ENCODE peak calls at places on chromosomes 11 and 22, in eight cellular contexts. One of them, this sample, is unnamed.
A peak's percentile ranks its signal among the peaks of the same experiment; 100 is the strongest.

GRCh38 chr11:104907521-104908185 is 9.4 kb upstream of the CASP12 start:
- DNase-seq in pancreas: no peak
- DNase-seq in fibroblast of lung: peak; percentile 85
- DNase-seq in lower lobe of right lung: no peak
- DNase-seq in endothelial cell of umbilical vein: no peak
- DNase-seq in GM20000: no peak
- DNase-seq in hepatocyte: no peak
- DNase-seq in H9: no peak
- DNase-seq in this sample: no peak

GRCh38 chr11:117923773-117924172 is 5.4 kb downstream of the TMPRSS13 start:
- DNase-seq in pancreas: no peak
- DNase-seq in fibroblast of lung: no peak
- DNase-seq in lower lobe of right lung: peak; percentile 8
- DNase-seq in endothelial cell of umbilical vein: no peak
- DNase-seq in GM20000: no peak
- DNase-seq in hepatocyte: no peak
- DNase-seq in H9: no peak
- DNase-seq in this sample: no peak

GRCh38 chr11:125075900-125076317 is 12.8 kb downstream of the SLC37A2 start:
- DNase-seq in pancreas: no peak
- DNase-seq in fibroblast of lung: no peak
- DNase-seq in lower lobe of right lung: peak; percentile 34
- DNase-seq in endothelial cell of umbilical vein: no peak
- DNase-seq in GM20000: no peak
- DNase-seq in hepatocyte: no peak
- DNase-seq in H9: no peak
- DNase-seq in this sample: no peak

GRCh38 chr11:26027887-26028286 is 304.0 kb upstream of the ANO3 start:
- DNase-seq in pancreas: no peak
- DNase-seq in fibroblast of lung: no peak
- DNase-seq in lower lobe of right lung: no peak
- DNase-seq in endothelial cell of umbilical vein: no peak
- DNase-seq in GM20000: no peak
- DNase-seq in hepatocyte: no peak
- DNase-seq in H9: no peak
- DNase-seq in this sample: no peak

GRCh38 chr11:37502202-37502601 is 904.2 kb upstream of the RAG2 start:
- DNase-seq in pancreas: no peak
- DNase-seq in fibroblast of lung: peak; percentile 36
- DNase-seq in lower lobe of right lung: no peak
- DNase-seq in endothelial cell of umbilical vein: no peak
- DNase-seq in GM20000: peak; percentile 3
- DNase-seq in hepatocyte: no peak
- DNase-seq in H9: no peak
- DNase-seq in this sample: no peak

GRCh38 chr11:32172771-32173170 is 81.9 kb downstream of the RCN1 start:
- DNase-seq in pancreas: no peak
- DNase-seq in fibroblast of lung: peak; percentile 36
- DNase-seq in lower lobe of right lung: no peak
- DNase-seq in endothelial cell of umbilical vein: no peak
- DNase-seq in GM20000: no peak
- DNase-seq in hepatocyte: no peak
- DNase-seq in H9: no peak
- DNase-seq in this sample: no peak

GRCh38 chr11:92678212-92678611 is 291.2 kb upstream of the MTNR1B start:
- DNase-seq in pancreas: no peak
- DNase-seq in fibroblast of lung: no peak
- DNase-seq in lower lobe of right lung: no peak
- DNase-seq in endothelial cell of umbilical vein: no peak
- DNase-seq in GM20000: no peak
- DNase-seq in hepatocyte: no peak
- DNase-seq in H9: no peak
- DNase-seq in this sample: no peak

GRCh38 chr22:19761500-19762314 is 1.1 kb downstream of the TBX1 start:
- DNase-seq in pancreas: peak; percentile 57
- DNase-seq in fibroblast of lung: no peak
- DNase-seq in lower lobe of right lung: no peak
- DNase-seq in endothelial cell of umbilical vein: no peak
- DNase-seq in GM20000: peak; percentile 46
- DNase-seq in hepatocyte: no peak
- DNase-seq in H9: no peak
- DNase-seq in this sample: no peak

GRCh38 chr11:73353422-73353821 is 22.8 kb upstream of the RELT start:
- DNase-seq in pancreas: no peak
- DNase-seq in fibroblast of lung: no peak
- DNase-seq in lower lobe of right lung: no peak
- DNase-seq in endothelial cell of umbilical vein: no peak
- DNase-seq in GM20000: no peak
- DNase-seq in hepatocyte: no peak
- DNase-seq in H9: no peak
- DNase-seq in this sample: no peak

GRCh38 chr11:34311126-34311525 is 46.7 kb downstream of the ABTB2 start:
- DNase-seq in pancreas: no peak
- DNase-seq in fibroblast of lung: peak; percentile 34
- DNase-seq in lower lobe of right lung: no peak
- DNase-seq in endothelial cell of umbilical vein: no peak
- DNase-seq in GM20000: no peak
- DNase-seq in hepatocyte: no peak
- DNase-seq in H9: no peak
- DNase-seq in this sample: no peak

GRCh38 chr22:42169055-42169469 is 38.5 kb upstream of the CYP2D6 start:
- DNase-seq in pancreas: no peak
- DNase-seq in fibroblast of lung: peak; percentile 80
- DNase-seq in lower lobe of right lung: no peak
- DNase-seq in endothelial cell of umbilical vein: peak; percentile 81
- DNase-seq in GM20000: peak; percentile 90
- DNase-seq in hepatocyte: peak; percentile 88
- DNase-seq in H9: peak; percentile 84
- DNase-seq in this sample: peak; percentile 19

GRCh38 chr11:33869511-33870422 is 22.1 kb downstream of the LMO2 start:
- DNase-seq in pancreas: no peak
- DNase-seq in fibroblast of lung: peak; percentile 14
- DNase-seq in lower lobe of right lung: peak; percentile 73
- DNase-seq in endothelial cell of umbilical vein: peak; percentile 92
- DNase-seq in GM20000: peak; percentile 80
- DNase-seq in hepatocyte: peak; percentile 52
- DNase-seq in H9: peak; percentile 47
- DNase-seq in this sample: no peak

GRCh38 chr22:36417281-36417686 is 29.5 kb upstream of the MYH9 start:
- DNase-seq in pancreas: peak; percentile 89
- DNase-seq in fibroblast of lung: peak; percentile 38
- DNase-seq in lower lobe of right lung: peak; percentile 69
- DNase-seq in endothelial cell of umbilical vein: no peak
- DNase-seq in GM20000: no peak
- DNase-seq in hepatocyte: no peak
- DNase-seq in H9: no peak
- DNase-seq in this sample: no peak

GRCh38 chr22:24810043-24810749 is 4.2 kb downstream of the SGSM1 start:
- DNase-seq in pancreas: no peak
- DNase-seq in fibroblast of lung: no peak
- DNase-seq in lower lobe of right lung: no peak
- DNase-seq in endothelial cell of umbilical vein: peak; percentile 55
- DNase-seq in GM20000: no peak
- DNase-seq in hepatocyte: peak; percentile 44
- DNase-seq in H9: no peak
- DNase-seq in this sample: no peak

GRCh38 chr22:23386245-23386631 is 193.9 kb downstream of the IGLL1 start:
- DNase-seq in pancreas: peak; percentile 62
- DNase-seq in fibroblast of lung: no peak
- DNase-seq in lower lobe of right lung: no peak
- DNase-seq in endothelial cell of umbilical vein: no peak
- DNase-seq in GM20000: no peak
- DNase-seq in hepatocyte: no peak
- DNase-seq in H9: no peak
- DNase-seq in this sample: no peak

GRCh38 chr11:16358726-16359125 is 2.4 kb upstream of the SOX6 start:
- DNase-seq in pancreas: no peak
- DNase-seq in fibroblast of lung: no peak
- DNase-seq in lower lobe of right lung: no peak
- DNase-seq in endothelial cell of umbilical vein: no peak
- DNase-seq in GM20000: no peak
- DNase-seq in hepatocyte: no peak
- DNase-seq in H9: no peak
- DNase-seq in this sample: no peak

GRCh38 chr22:49826603-49827306 is 918 bp downstream of the BRD1 start:
- DNase-seq in pancreas: peak; percentile 86
- DNase-seq in fibroblast of lung: peak; percentile 50
- DNase-seq in lower lobe of right lung: peak; percentile 80
- DNase-seq in endothelial cell of umbilical vein: peak; percentile 34
- DNase-seq in GM20000: peak; percentile 54
- DNase-seq in hepatocyte: peak; percentile 68
- DNase-seq in H9: no peak
- DNase-seq in this sample: no peak

GRCh38 chr11:31303644-31304043 is 65.9 kb downstream of the DCDC1 start:
- DNase-seq in pancreas: no peak
- DNase-seq in fibroblast of lung: no peak
- DNase-seq in lower lobe of right lung: no peak
- DNase-seq in endothelial cell of umbilical vein: no peak
- DNase-seq in GM20000: no peak
- DNase-seq in hepatocyte: no peak
- DNase-seq in H9: no peak
- DNase-seq in this sample: no peak

GRCh38 chr11:47523491-47524199 is 29.3 kb downstream of the CELF1 start:
- DNase-seq in pancreas: no peak
- DNase-seq in fibroblast of lung: peak; percentile 86
- DNase-seq in lower lobe of right lung: no peak
- DNase-seq in endothelial cell of umbilical vein: peak; percentile 93
- DNase-seq in GM20000: no peak
- DNase-seq in hepatocyte: peak; percentile 71
- DNase-seq in H9: no peak
- DNase-seq in this sample: no peak

GRCh38 chr11:123594921-123595320 is 59.5 kb downstream of the SCN3B start:
- DNase-seq in pancreas: no peak
- DNase-seq in fibroblast of lung: no peak
- DNase-seq in lower lobe of right lung: no peak
- DNase-seq in endothelial cell of umbilical vein: no peak
- DNase-seq in GM20000: no peak
- DNase-seq in hepatocyte: no peak
- DNase-seq in H9: no peak
- DNase-seq in this sample: no peak
- TF ChIP-seq CTCF in pancreas: no peak
- TF ChIP-seq CTCF in fibroblast of lung: no peak
- TF ChIP-seq CTCF in lower lobe of right lung: no peak
- TF ChIP-seq CTCF in endothelial cell of umbilical vein: no peak
- TF ChIP-seq CTCF in GM20000: no peak
- TF ChIP-seq CTCF in hepatocyte: no peak
- TF ChIP-seq CTCF in H9: no peak
- TF ChIP-seq CTCF in this sample: no peak

DNA sequence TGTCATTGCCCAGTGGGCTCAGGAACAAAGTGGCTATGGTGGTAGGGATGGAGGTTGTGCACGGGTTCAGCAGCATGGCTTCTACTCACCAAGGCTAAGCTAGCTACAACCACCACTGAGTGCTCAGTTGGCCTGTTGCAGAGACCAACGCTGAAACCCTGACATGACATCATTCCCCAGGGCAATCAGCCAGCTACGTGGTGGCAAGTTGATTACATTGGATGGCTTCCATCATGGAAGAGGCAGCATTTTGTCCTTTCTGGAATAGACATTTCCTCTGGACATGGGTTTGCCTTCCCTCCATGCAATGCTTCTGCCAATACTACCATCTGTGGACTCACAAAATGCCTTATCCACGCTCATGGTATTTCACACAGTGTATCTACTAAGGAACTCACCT is 634.3 kb downstream of the OPCML start:
- DNase-seq in pancreas: no peak
- DNase-seq in fibroblast of lung: peak; percentile 77
- DNase-seq in lower lobe of right lung: no peak
- DNase-seq in endothelial cell of umbilical vein: peak; percentile 1
- DNase-seq in GM20000: no peak
- DNase-seq in hepatocyte: no peak
- DNase-seq in H9: no peak
- DNase-seq in this sample: no peak
- TF ChIP-seq CTCF in pancreas: no peak
- TF ChIP-seq CTCF in fibroblast of lung: no peak
- TF ChIP-seq CTCF in lower lobe of right lung: no peak
- TF ChIP-seq CTCF in endothelial cell of umbilical vein: no peak
- TF ChIP-seq CTCF in GM20000: no peak
- TF ChIP-seq CTCF in hepatocyte: no peak
- TF ChIP-seq CTCF in H9: no peak
- TF ChIP-seq CTCF in this sample: no peak

GRCh38 chr22:32828561-32828960 is 27.1 kb downstream of the TIMP3 start:
- DNase-seq in pancreas: no peak
- DNase-seq in fibroblast of lung: no peak
- DNase-seq in lower lobe of right lung: no peak
- DNase-seq in endothelial cell of umbilical vein: no peak
- DNase-seq in GM20000: no peak
- DNase-seq in hepatocyte: no peak
- DNase-seq in H9: no peak
- DNase-seq in this sample: no peak

GRCh38 chr22:32826537-32826936 is 25.0 kb downstream of the TIMP3 start:
- DNase-seq in pancreas: no peak
- DNase-seq in fibroblast of lung: no peak
- DNase-seq in lower lobe of right lung: no peak
- DNase-seq in endothelial cell of umbilical vein: no peak
- DNase-seq in GM20000: no peak
- DNase-seq in hepatocyte: no peak
- DNase-seq in H9: no peak
- DNase-seq in this sample: no peak

GRCh38 chr22:32829451-32829851 is 27.9 kb downstream of the TIMP3 start:
- DNase-seq in pancreas: no peak
- DNase-seq in fibroblast of lung: no peak
- DNase-seq in lower lobe of right lung: no peak
- DNase-seq in endothelial cell of umbilical vein: no peak
- DNase-seq in GM20000: no peak
- DNase-seq in hepatocyte: no peak
- DNase-seq in H9: no peak
- DNase-seq in this sample: no peak

GRCh38 chr22:32827061-32827602 is 25.6 kb downstream of the TIMP3 start:
- DNase-seq in pancreas: no peak
- DNase-seq in fibroblast of lung: no peak
- DNase-seq in lower lobe of right lung: no peak
- DNase-seq in endothelial cell of umbilical vein: no peak
- DNase-seq in GM20000: no peak
- DNase-seq in hepatocyte: no peak
- DNase-seq in H9: no peak
- DNase-seq in this sample: no peak

DNA sequence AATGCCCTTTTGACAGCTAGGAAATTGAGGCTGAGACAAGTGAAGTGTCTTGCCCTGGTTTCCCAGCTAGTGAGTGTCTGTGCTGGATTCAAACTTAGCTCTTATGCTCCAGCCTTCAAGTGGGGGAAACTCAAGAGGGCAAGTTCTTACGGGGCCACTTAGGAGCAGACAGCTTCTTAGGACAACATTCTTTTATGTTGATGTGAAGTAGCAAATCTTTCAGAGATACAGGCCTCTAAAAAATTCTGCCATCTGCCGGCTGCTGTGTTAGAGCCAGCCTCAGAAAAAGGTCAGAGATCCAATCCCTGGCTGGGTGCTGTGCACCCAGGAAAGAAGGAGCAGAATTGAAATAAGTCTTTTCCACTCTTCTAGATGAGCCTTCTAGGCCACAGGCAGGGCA is 26.6 kb downstream of the TIMP3 start:
- DNase-seq in pancreas: no peak
- DNase-seq in fibroblast of lung: no peak
- DNase-seq in lower lobe of right lung: no peak
- DNase-seq in endothelial cell of umbilical vein: no peak
- DNase-seq in GM20000: no peak
- DNase-seq in hepatocyte: no peak
- DNase-seq in H9: no peak
- DNase-seq in this sample: no peak
- TF ChIP-seq CTCF in pancreas: no peak
- TF ChIP-seq CTCF in fibroblast of lung: peak; percentile 23
- TF ChIP-seq CTCF in lower lobe of right lung: peak; percentile 33
- TF ChIP-seq CTCF in endothelial cell of umbilical vein: no peak
- TF ChIP-seq CTCF in GM20000: no peak
- TF ChIP-seq CTCF in hepatocyte: no peak
- TF ChIP-seq CTCF in H9: no peak
- TF ChIP-seq CTCF in this sample: peak; percentile 22

GRCh38 chr11:132402056-132402684 is 1031.8 kb downstream of the NTM start:
- DNase-seq in pancreas: no peak
- DNase-seq in fibroblast of lung: peak; percentile 6
- DNase-seq in lower lobe of right lung: no peak
- DNase-seq in endothelial cell of umbilical vein: no peak
- DNase-seq in GM20000: peak; percentile 64
- DNase-seq in hepatocyte: peak; percentile 65
- DNase-seq in H9: peak; percentile 76
- DNase-seq in this sample: peak; percentile 16
- TF ChIP-seq CTCF in pancreas: no peak
- TF ChIP-seq CTCF in fibroblast of lung: peak; percentile 28
- TF ChIP-seq CTCF in lower lobe of right lung: no peak
- TF ChIP-seq CTCF in endothelial cell of umbilical vein: no peak
- TF ChIP-seq CTCF in GM20000: peak; percentile 35
- TF ChIP-seq CTCF in hepatocyte: peak; percentile 54
- TF ChIP-seq CTCF in H9: peak; percentile 75
- TF ChIP-seq CTCF in this sample: peak; percentile 68

This sample was measured in AG09319.